ENCODE peak calls at places on chromosomes 12 and 14, in four cellular contexts. T, Q, O and U are unnamed samples.
A peak's percentile ranks its signal among the peaks of the same experiment; 100 is the strongest.

GRCh38 chr14:38705220-38705619 is 397.8 kb downstream of the SEC23A start:
- DNase-seq in T (no peak), Q (no peak), O (no peak), U (no peak)

GRCh38 chr12:49582201-49582600 is 14.3 kb upstream of the MCRS1 start:
- DNase-seq in T (no peak), Q (no peak), O (no peak), U (no peak)

GRCh38 chr14:101360045-101360931 is 201.0 kb upstream of the DIO3 start:
- DNase-seq in T (no peak), Q (no peak), O (no peak), U (no peak)

GRCh38 chr14:50050171-50050570 is 66.2 kb downstream of the VCPKMT start:
- DNase-seq in T (no peak), Q (no peak), O (no peak), U (no peak)

GRCh38 chr12:73623421-73623820 is 914.2 kb upstream of the ATXN7L3B start:
- DNase-seq in T (no peak), Q (no peak), O (no peak), U (no peak)

GRCh38 chr12:91382081-91382543 is 199.5 kb upstream of the DCN start:
- DNase-seq in T (peak; percentile 7), Q (peak; percentile 66), O (peak; percentile 76), U (peak; percentile 79)

GRCh38 chr14:73266317-73266716 is 29.0 kb downstream of the PAPLN start:
- DNase-seq in T (no peak), Q (no peak), O (no peak), U (no peak)

GRCh38 chr12:26028953-26029740 is 70.7 kb downstream of the RASSF8 start:
- DNase-seq in T (peak; percentile 37), Q (peak; percentile 40), O (peak; percentile 23), U (no peak)

GRCh38 chr14:93009471-93010117 is 86.6 kb downstream of the CHGA start:
- DNase-seq in T (no peak), Q (no peak), O (no peak), U (no peak)

GRCh38 chr14:92341791-92342190 is 18.8 kb downstream of the SLC24A4 start:
- DNase-seq in T (no peak), Q (no peak), O (no peak), U (no peak)

GRCh38 chr12:15700595-15700994 is 88.6 kb downstream of the EPS8 start:
- DNase-seq in T (no peak), Q (peak; percentile 85), O (no peak), U (no peak)

GRCh38 chr14:96176275-96176674 is 28.4 kb upstream of the BDKRB2 start:
- DNase-seq in T (no peak), Q (no peak), O (no peak), U (no peak)

GRCh38 chr14:36655963-36656768 is 5.5 kb upstream of the PAX9 start:
- DNase-seq in T (peak; percentile 66), Q (peak; percentile 54), O (no peak), U (no peak)

GRCh38 chr12:27013606-27014084 is 539 bp downstream of the TM7SF3 start:
- DNase-seq in T (peak; percentile 27), Q (no peak), O (no peak), U (no peak)

GRCh38 chr14:49634547-49635334 is at the start of gene DNAAF2:
- DNase-seq in T (peak; percentile 66), Q (no peak), O (peak; percentile 83), U (peak; percentile 68)

GRCh38 chr12:51269174-51270066 is 795 bp downstream of the SMAGP start:
- DNase-seq in T (peak; percentile 76), Q (no peak), O (peak; percentile 51), U (peak; percentile 77)

GRCh38 chr14:83173687-83174086 is 1640.0 kb upstream of the SEL1L start:
- DNase-seq in T (no peak), Q (no peak), O (no peak), U (no peak)

GRCh38 chr14:24441904-24442239 is 704 bp downstream of the SDR39U1 start:
- DNase-seq in T (peak; percentile 66), Q (no peak), O (no peak), U (no peak)

GRCh38 chr14:22549981-22550670 is 38.9 kb downstream of the DAD1 start:
- DNase-seq in T (no peak), Q (no peak), O (peak; percentile 86), U (no peak)

GRCh38 chr12:20415013-20415412 is 46.7 kb downstream of the PDE3A start:
- DNase-seq in T (no peak), Q (no peak), O (no peak), U (no peak)

GRCh38 chr14:94945615-94946014 is 175.7 kb upstream of the GSC start:
- DNase-seq in T (no peak), Q (no peak), O (no peak), U (no peak)

GRCh38 chr12:113462117-113462774 is 9.4 kb downstream of the LHX5 start:
- DNase-seq in T (peak; percentile 76), Q (peak; percentile 67), O (peak; percentile 26), U (peak; percentile 74)

DNA sequence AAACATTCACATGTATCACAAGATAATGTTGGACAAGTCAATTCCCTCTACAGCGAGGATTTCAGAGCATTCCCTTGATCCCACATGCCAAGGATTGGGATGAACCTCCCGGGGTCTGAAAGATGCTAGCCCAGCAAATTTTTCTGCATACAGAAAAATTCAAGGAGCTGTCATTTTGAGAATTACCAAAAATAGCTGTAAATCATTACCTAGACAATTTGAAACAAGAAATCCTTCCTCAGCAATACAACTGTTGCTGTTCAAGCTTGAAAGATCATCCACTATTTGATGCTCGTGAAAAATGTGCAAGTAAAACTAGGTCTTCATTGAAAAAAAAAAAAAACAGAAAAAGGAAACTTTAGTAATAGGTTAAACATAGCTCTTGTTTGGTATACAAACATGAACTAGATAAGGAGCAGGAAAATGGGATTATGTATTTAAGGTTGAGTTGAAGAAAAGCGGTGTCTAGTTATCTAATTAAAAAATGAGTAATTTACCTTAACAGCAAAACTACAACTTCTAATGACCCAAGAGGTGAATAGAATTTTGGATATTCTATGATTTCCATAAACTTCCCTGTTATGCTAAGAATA is 73.1 kb downstream of the NTN4 start:
- DNase-seq in T (no peak), Q (no peak), O (no peak), U (no peak)
- H3K9me3 ChIP-seq in T (no peaks in the 10 kb centered on the region), Q (no peaks in the 10 kb centered on the region), O (no peaks in the 10 kb centered on the region), U (no peaks in the 10 kb centered on the region)

DNA sequence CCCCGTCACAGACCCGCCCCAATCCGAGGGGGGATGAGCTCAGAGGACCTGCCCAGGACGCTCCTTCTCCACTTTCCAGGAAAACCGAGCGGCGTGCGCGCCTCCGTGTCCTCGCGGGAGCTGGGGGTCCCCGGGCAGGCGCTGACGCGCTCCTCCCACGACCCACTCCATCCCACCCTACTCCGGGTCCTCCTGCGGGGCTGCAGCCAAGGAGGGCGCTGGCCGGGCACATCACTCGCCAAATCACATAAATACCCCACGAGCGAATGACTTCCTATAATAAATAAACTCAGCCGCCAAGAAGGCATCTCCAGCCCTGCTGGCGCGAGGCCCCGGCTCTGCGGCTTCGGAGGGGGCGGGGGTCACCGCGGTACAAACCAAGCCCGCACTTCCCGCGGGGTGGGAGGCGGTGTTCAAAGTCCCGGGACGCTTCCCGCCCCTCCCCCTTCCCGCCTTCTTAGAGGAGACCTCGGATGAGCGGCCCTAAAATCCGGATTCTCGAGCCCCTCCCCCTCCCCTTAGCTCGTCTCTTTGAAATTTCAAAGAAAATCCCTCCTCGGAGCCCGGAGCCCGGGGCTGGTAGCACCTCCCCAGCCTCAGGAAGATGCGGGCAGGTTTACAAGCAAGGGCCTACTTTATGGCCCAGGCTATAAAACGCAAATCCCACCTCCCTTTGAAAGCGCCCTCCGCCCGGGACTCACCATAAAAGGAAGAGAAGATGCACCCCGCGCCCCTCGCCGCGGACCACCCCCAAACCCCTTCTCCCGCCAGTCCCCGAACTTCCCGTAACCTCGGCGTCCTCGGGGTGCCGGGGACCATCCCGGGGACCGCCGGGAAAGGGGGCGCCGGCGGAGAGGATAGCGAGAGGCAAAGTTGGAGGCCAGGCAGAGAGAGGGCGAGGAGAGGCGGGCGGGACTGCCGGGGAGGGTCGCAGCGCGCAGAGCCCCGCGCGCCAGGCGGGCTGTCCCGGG is 718 bp upstream of the FZD10 start:
- DNase-seq in T (no peak), Q (no peak), O (no peak), U (peak; percentile 12)
- H3K9me3 ChIP-seq in T (no peaks in the 10 kb centered on the region), Q (no peaks in the 10 kb centered on the region), O (no peaks in the 10 kb centered on the region), U (no peaks in the 10 kb centered on the region)

DNA sequence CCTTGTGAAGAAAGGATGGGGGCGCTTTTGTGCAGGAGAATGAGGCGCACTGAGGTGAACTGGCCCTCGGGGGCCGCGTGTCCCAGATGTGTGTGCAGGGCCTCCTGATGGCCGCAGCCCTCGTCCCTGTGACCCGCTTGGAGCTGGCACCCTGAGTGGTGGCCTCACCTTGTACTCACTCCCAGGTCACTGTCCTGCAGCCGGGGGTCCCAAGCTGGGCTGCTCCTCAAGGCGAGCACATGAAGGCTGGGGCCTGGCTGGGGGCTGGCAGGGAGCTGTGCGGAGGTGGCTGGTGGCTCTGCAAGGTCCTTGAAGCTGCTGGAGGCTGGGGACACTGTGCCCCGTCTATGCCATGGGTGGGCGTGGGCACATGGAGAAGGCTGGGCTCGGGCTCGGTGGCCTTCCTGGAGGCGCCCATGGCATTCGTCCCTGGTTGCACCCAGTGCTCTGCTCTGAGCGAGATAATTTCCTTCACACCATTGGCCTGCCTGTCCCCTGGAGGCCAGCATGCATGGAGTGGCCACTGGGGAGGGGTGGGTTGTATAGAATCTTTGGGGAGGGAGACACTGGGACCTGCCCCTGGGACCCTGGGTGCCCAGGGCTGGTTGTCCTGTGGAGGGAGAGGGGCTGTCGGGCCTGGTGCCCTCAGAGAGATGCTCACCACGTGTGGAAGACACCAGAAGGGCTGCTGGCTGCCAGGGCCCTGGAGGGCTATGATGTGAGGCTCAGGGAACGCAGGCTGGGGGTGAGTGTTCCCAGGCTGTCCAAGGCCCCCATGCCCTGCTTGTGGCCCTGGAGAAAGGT is 79.3 kb downstream of the TMEM121 start:
- DNase-seq in T (no peak), Q (no peak), O (no peak), U (peak; percentile 33)
- H3K9me3 ChIP-seq in T (no peaks in the 10 kb centered on the region), Q (no peaks in the 10 kb centered on the region), O (no peaks in the 10 kb centered on the region), U (no peaks in the 10 kb centered on the region)

GRCh38 chr12:104280703-104281458 is 22.7 kb upstream of the EID3 start:
- DNase-seq in T (peak; percentile 67), Q (peak; percentile 68), O (no peak), U (no peak)
- H3K9me3 ChIP-seq in T (no peaks in the 10 kb centered on the region), Q (no peaks in the 10 kb centered on the region), O (no peaks in the 10 kb centered on the region), U (no peaks in the 10 kb centered on the region)

GRCh38 chr14:66802962-66803361 is 295.0 kb downstream of the GPHN start:
- DNase-seq in T (no peak), Q (no peak), O (no peak), U (no peak)
- H3K9me3 ChIP-seq in T (no peaks in the 10 kb centered on the region), Q (no peaks in the 10 kb centered on the region), O (no peaks in the 10 kb centered on the region), U (no peaks in the 10 kb centered on the region)

GRCh38 chr12:132923356-132923909 is 32.7 kb downstream of the ZNF605 start:
- DNase-seq in T (no peak), Q (no peak), O (no peak), U (no peak)

GRCh38 chr12:132924356-132924755 is 31.8 kb downstream of the ZNF605 start:
- DNase-seq in T (no peak), Q (no peak), O (no peak), U (no peak)

GRCh38 chr12:132921685-132922084 is 34.3 kb upstream of the CHFR start:
- DNase-seq in T (no peak), Q (peak; percentile 4), O (no peak), U (no peak)

GRCh38 chr12:132922676-132923075 is 33.4 kb downstream of the ZNF605 start:
- DNase-seq in T (no peak), Q (no peak), O (no peak), U (no peak)

GRCh38 chr12:132918680-132919079 is 31.3 kb upstream of the CHFR start:
- DNase-seq in T (no peak), Q (no peak), O (no peak), U (no peak)
- H3K9me3 ChIP-seq in T (peaks cover 94% of the 10 kb centered on the region), Q (peaks cover 1% of the 10 kb centered on the region), O (peaks cover 24% of the 10 kb centered on the region), U (peaks cover 75% of the 10 kb centered on the region)